ENCODE peak calls at places on chromosomes 1 and 21, in eight cellular contexts. P is left ventricle myocardium inferior, V is mammary epithelial cell, O is lower leg skin, T is IMR-90, C is astrocyte of the spinal cord, G is hepatocyte, A is fibroblast of lung. K is an unnamed sample.

GRCh38 chr1:18640228-18641004 is 9.8 kb downstream of the PAX7 start:
- DNase-seq in O (no peak), V (no peak), T (no peak), G (no peak), A (no peak), C (no peak), P (no peak), K (no peak)

GRCh38 chr1:207244409-207244801 is 77.1 kb upstream of the CD55 start:
- DNase-seq in P (no peak), G (peak), T (no peak), O (no peak), A (no peak), C (no peak), V (no peak), K (no peak)

GRCh38 chr1:25619101-25619890 is 2.7 kb downstream of the MAN1C1 start:
- DNase-seq in A (no peak), P (peak), T (peak), O (no peak), G (peak), C (no peak), V (no peak), K (peak)

GRCh38 chr1:101233495-101233894 is 3.3 kb upstream of the S1PR1 start:
- DNase-seq in T (no peak), G (no peak), C (no peak), O (no peak), P (no peak), A (no peak), V (no peak), K (no peak)

GRCh38 chr1:99590578-99591209 is 55.2 kb upstream of the PALMD start:
- DNase-seq in O (no peak), G (no peak), P (peak), V (peak), A (peak), T (peak), C (peak), K (no peak)

GRCh38 chr1:180309338-180309737 is 79.3 kb downstream of the LHX4 start:
- DNase-seq in V (peak), G (peak), O (no peak), C (peak), A (peak), P (no peak), T (peak), K (no peak)

GRCh38 chr1:25657121-25657521 is 40.5 kb downstream of the MAN1C1 start:
- DNase-seq in A (no peak), C (no peak), T (no peak), V (no peak), G (no peak), P (no peak), O (no peak), K (no peak)

GRCh38 chr1:46197551-46198025 is 646 bp downstream of the POMGNT1 start:
- DNase-seq in G (no peak), T (no peak), O (no peak), P (no peak), V (no peak), A (no peak), C (no peak), K (no peak)

GRCh38 chr1:220786337-220787068 is at the start of gene MTARC1:
- DNase-seq in T (no peak), G (peak), C (peak), V (no peak), P (peak), A (peak), O (no peak), K (peak)
- TF ChIP-seq CTCF in T (no peak), G (peak), C (no peak), V (no peak), P (peak), A (no peak), O (no peak), K (no peak)

GRCh38 chr1:211517006-211517405 is 25.0 kb upstream of the RD3 start:
- DNase-seq in T (no peak), A (no peak), P (no peak), G (peak), C (no peak), O (no peak), V (no peak), K (peak)
- TF ChIP-seq CTCF in T (no peak), A (no peak), P (no peak), G (no peak), C (no peak), O (no peak), V (no peak), K (no peak)

GRCh38 chr21:33202464-33203363 is 27.0 kb upstream of the IFNAR2 start:
- DNase-seq in A (no peak), T (no peak), V (no peak), C (no peak), O (no peak), P (no peak), G (no peak), K (no peak)
- TF ChIP-seq CTCF in A (no peak), T (no peak), V (no peak), C (no peak), O (no peak), P (no peak), G (no peak), K (no peak)

DNA sequence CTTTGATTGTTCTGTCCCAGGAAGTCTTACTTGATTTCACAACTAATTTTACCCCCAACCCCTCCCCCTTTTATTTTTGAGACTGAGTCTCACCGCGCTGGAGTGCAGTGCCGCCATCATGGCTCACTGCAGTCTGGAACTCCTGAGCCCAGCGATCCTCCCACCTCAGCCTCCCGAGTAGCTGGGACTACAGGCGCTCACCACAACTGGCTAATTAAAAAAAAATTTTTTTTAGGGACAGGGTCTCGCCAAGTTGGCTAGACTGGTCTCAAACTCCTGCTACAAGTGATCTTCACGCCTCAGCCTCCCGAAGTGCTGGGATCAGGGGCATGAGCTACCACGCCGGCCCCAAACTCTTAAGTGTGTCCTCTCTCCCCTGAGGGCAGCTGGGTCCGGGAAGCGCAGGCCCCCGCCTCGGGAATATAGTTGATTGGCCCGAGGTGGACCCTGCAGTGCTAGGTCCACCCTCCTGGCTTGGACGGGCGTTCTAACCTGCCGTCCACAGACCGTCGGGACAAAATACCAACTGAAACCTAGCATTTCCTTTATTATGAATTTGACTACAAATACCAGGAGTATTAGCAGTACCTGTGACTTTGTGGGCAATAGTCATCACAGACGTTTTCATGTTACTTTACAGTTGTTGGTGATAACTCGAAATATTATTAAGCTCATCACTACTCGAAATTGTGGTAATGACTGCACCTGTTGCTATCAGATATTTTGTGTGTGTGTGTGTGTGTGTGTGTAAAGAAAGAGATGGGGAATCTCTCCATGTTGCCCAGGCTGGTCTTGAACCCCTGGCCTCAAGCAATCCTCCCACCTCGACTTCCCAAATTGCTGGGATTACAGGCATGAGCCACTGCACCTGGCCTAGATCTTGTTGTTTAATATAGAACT is 642 bp upstream of the PARP1 start:
- DNase-seq in V (no peak), T (no peak), O (no peak), C (no peak), A (no peak), G (no peak), P (no peak), K (no peak)
- TF ChIP-seq CTCF in V (no peak), T (no peak), O (no peak), C (no peak), A (no peak), G (no peak), P (peak), K (no peak)